ENCODE peak calls at places on chromosome 14, in four cellular contexts. E is left ventricle myocardium inferior, W is Calu3, K is AG20443. O is an unnamed sample.

GRCh38 chr14:61183486-61183885 is 97.7 kb downstream of the TMEM30B start:
- DNase-seq in E (no peak), W (no peak), K (no peak), O (no peak)

GRCh38 chr14:87772854-87773253 is 220.1 kb downstream of the GALC start:
- DNase-seq in E (no peak), W (no peak), K (no peak), O (no peak)

GRCh38 chr14:35403085-35403396 is 1.5 kb downstream of the NFKBIA start:
- DNase-seq in E (peak), W (no peak), K (no peak), O (peak)

GRCh38 chr14:60970146-60970545 is 10.7 kb downstream of the TRMT5 start:
- DNase-seq in E (no peak), W (no peak), K (no peak), O (no peak)

GRCh38 chr14:64645220-64645891 is 58.9 kb upstream of the PLEKHG3 start:
- DNase-seq in E (no peak), W (no peak), K (peak), O (no peak)

GRCh38 chr14:106459971-106460730 is 933.8 kb downstream of the TMEM121 start:
- DNase-seq in E (no peak), W (peak), K (no peak), O (no peak)

GRCh38 chr14:70239802-70240201 is 51.1 kb upstream of the SLC8A3 start:
- DNase-seq in E (no peak), W (no peak), K (no peak), O (no peak)

GRCh38 chr14:85531141-85531593 is 1.2 kb downstream of the FLRT2 start:
- DNase-seq in E (peak), W (no peak), K (peak), O (peak)

GRCh38 chr14:70536830-70537229 is 2.0 kb upstream of the ADAM20 start:
- DNase-seq in E (no peak), W (no peak), K (no peak), O (no peak)

GRCh38 chr14:100341301-100342031 is 18.3 kb downstream of the SLC25A47 start:
- DNase-seq in E (no peak), W (no peak), K (peak), O (no peak)

GRCh38 chr14:29937116-29937515 is 9.5 kb upstream of the PRKD1 start:
- DNase-seq in E (no peak), W (no peak), K (no peak), O (no peak)

O was measured in psoas muscle.